ENCODE peak calls at places on chromosomes 7 and 10, in seven cellular contexts. B is heart right ventricle; Q is PC-9; L is HCT116; K is CD8-positive, alpha-beta T cell; N is pancreas; I is RWPE2. U is an unnamed sample. For H3K36me3, the result is how much of the 10 kb centered on the place peaks cover.

GRCh38 chr10:116729243-116729642 is 13.1 kb downstream of the HSPA12A start:
- DNase-seq in B (no peak), Q (no peak), L (no peak), K (no peak), N (no peak), I (no peak), U (peak)

GRCh38 chr10:92834981-92835380 is 13.3 kb upstream of the EXOC6 start:
- DNase-seq in B (no peak), Q (no peak), L (no peak), K (no peak), N (no peak), I (no peak), U (no peak)

GRCh38 chr7:36045275-36045674 is 107.8 kb upstream of the EEPD1 start:
- DNase-seq in B (no peak), Q (no peak), L (no peak), K (no peak), N (no peak), I (no peak), U (no peak)

GRCh38 chr10:12869427-12869826 is 132.1 kb downstream of the CCDC3 start:
- DNase-seq in B (no peak), Q (no peak), L (no peak), K (no peak), N (no peak), I (no peak), U (no peak)

GRCh38 chr7:149196705-149197171 is 1.4 kb downstream of the ZNF282 start:
- DNase-seq in B (no peak), Q (peak), L (no peak), K (no peak), N (no peak), I (no peak), U (no peak)

GRCh38 chr10:98067165-98067564 is 36.7 kb upstream of the CRTAC1 start:
- DNase-seq in B (no peak), Q (no peak), L (no peak), K (no peak), N (no peak), I (no peak), U (no peak)

GRCh38 chr10:128540806-128541739 is 414.9 kb upstream of the MKI67 start:
- DNase-seq in B (peak), Q (no peak), L (no peak), K (no peak), N (no peak), I (no peak), U (peak)

GRCh38 chr7:27165089-27165654 is at the start of gene HOXA9:
- DNase-seq in B (no peak), Q (no peak), L (peak), K (no peak), N (no peak), I (peak), U (peak)

GRCh38 chr7:71237945-71238344 is 106.0 kb downstream of the GALNT17 start:
- DNase-seq in B (peak), Q (no peak), L (no peak), K (no peak), N (no peak), I (no peak), U (no peak)

GRCh38 chr7:134351424-134351823 is 34.7 kb upstream of the SLC35B4 start:
- DNase-seq in B (no peak), Q (no peak), L (no peak), K (no peak), N (no peak), I (no peak), U (no peak)

GRCh38 chr7:5773661-5774086 is 7.8 kb downstream of the RNF216 start:
- DNase-seq in B (no peak), Q (peak), L (peak), K (no peak), N (no peak), I (no peak), U (peak)

GRCh38 chr7:44275146-44275545 is 50.2 kb downstream of the CAMK2B start:
- DNase-seq in B (no peak), Q (no peak), L (no peak), K (no peak), N (no peak), I (peak), U (no peak)

GRCh38 chr7:150341263-150342118 is at the start of gene RARRES2:
- DNase-seq in B (peak), Q (no peak), L (no peak), K (no peak), N (peak), I (no peak), U (peak)

GRCh38 chr10:86225098-86225782 is 141.4 kb downstream of the GRID1 start:
- DNase-seq in B (no peak), Q (no peak), L (no peak), K (no peak), N (no peak), I (no peak), U (no peak)

GRCh38 chr10:124539935-124540641 is 78.5 kb downstream of the LHPP start:
- DNase-seq in B (peak), Q (no peak), L (no peak), K (peak), N (no peak), I (no peak), U (no peak)

GRCh38 chr7:72321081-72321480 is 91.1 kb downstream of the CALN1 start:
- DNase-seq in B (no peak), Q (no peak), L (no peak), K (no peak), N (no peak), I (no peak), U (no peak)

GRCh38 chr10:59839576-59839975 is 66.8 kb downstream of the CCDC6 start:
- DNase-seq in B (no peak), Q (no peak), L (no peak), K (no peak), N (no peak), I (no peak), U (no peak)

GRCh38 chr7:20241491-20242261 is 24.5 kb upstream of the MACC1 start:
- DNase-seq in B (no peak), Q (no peak), L (no peak), K (no peak), N (no peak), I (no peak), U (no peak)

GRCh38 chr10:79019961-79020491 is 48.7 kb upstream of the ZMIZ1 start:
- DNase-seq in B (peak), Q (no peak), L (no peak), K (no peak), N (no peak), I (peak), U (peak)

GRCh38 chr7:44767134-44767911 is 18.7 kb downstream of the ZMIZ2 start:
- DNase-seq in B (no peak), Q (peak), L (no peak), K (no peak), N (no peak), I (no peak), U (no peak)

GRCh38 chr10:97334370-97335175 is at the start of gene FRAT2:
- DNase-seq in B (peak), Q (peak), L (peak), K (peak), N (peak), I (peak), U (peak)

GRCh38 chr10:4008676-4009382 is 223.8 kb upstream of the KLF6 start:
- DNase-seq in B (no peak), Q (no peak), L (no peak), K (no peak), N (no peak), I (no peak), U (no peak)
- TF ChIP-seq CTCF in B (no peak), Q (no peak), L (no peak), K (no peak), N (no peak), I (no peak), U (no peak)

GRCh38 chr10:68346774-68347173 is 14.0 kb upstream of the PBLD start:
- DNase-seq in B (no peak), Q (no peak), L (no peak), K (no peak), N (no peak), I (no peak), U (no peak)
- H3K36me3 ChIP-seq in B (under half), Q (under half), L (under half), K (under half), N (under half), I (half or more), U (half or more)

DNA sequence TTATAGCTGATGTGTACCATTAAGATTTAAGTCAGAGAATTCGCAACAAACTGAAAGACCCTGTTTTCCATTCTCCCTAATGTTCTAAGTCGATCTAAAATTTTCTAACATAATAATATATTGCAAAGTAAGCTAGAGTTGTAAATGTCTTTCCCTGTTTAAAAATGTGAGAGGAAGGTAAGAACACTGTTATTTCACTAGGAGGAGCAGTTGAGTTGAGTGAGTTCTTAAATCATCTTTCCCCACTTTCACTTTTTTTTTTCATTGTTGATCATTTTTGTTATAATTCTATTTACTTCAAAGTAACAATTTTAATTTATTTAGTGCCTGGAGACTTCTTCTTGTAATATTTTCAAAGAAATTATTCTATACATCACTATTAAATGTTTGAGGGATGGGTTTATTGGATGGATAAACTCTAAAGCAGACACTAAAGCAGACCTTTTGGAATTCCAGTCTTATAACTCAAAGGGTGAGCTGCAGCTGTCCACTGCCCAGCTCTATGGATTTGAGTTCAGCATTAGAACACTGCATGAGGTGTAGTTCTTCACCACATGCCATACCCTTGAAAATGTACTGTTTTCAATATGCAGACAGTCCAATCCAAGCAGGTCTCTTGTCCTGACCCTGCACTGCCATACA is 181.3 kb upstream of the FZD1 start:
- DNase-seq in B (no peak), Q (no peak), L (no peak), K (no peak), N (no peak), I (no peak), U (no peak)
- TF ChIP-seq CTCF in B (peak), Q (peak), L (peak), K (peak), N (peak), I (peak), U (peak)

DNA sequence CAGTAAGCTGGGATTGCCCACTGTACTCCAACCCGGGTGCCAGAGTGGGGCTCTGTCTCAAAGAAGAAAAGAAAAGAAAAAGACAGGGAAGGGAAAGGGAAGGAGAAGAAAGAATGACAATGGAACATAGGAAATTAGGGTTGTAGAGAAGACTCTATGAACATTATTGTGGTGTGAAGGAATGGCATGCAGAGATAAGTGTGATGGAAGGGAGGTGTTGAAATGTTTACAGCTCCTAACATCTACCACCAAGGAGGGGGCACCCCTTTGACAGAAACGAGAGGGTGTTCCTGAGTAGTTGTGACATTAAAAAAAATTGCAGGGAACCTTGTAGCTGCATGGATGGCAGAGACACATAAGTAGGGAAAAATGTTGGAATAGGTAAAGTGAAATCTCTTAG is 27.5 kb downstream of the AUTS2 start:
- DNase-seq in B (no peak), Q (no peak), L (no peak), K (no peak), N (no peak), I (no peak), U (no peak)
- H3K36me3 ChIP-seq in B (under half), Q (under half), L (under half), K (under half), N (under half), I (under half), U (under half)

GRCh38 chr7:102047167-102047566 is 229.7 kb downstream of the CUX1 start:
- DNase-seq in B (no peak), Q (no peak), L (no peak), K (no peak), N (no peak), I (no peak), U (no peak)

GRCh38 chr7:102055181-102055976 is 231.3 kb upstream of the SH2B2 start:
- DNase-seq in B (no peak), Q (no peak), L (no peak), K (no peak), N (no peak), I (no peak), U (no peak)

GRCh38 chr7:102049765-102050164 is 232.3 kb downstream of the CUX1 start:
- DNase-seq in B (no peak), Q (no peak), L (no peak), K (no peak), N (no peak), I (no peak), U (no peak)

GRCh38 chr7:102046373-102047117 is 229.1 kb downstream of the CUX1 start:
- DNase-seq in B (no peak), Q (no peak), L (no peak), K (no peak), N (no peak), I (no peak), U (no peak)

GRCh38 chr7:102050864-102051460 is 233.5 kb downstream of the CUX1 start:
- DNase-seq in B (no peak), Q (no peak), L (no peak), K (no peak), N (no peak), I (no peak), U (no peak)
- TF ChIP-seq CTCF in B (no peak), Q (no peak), L (no peak), K (no peak), N (no peak), I (no peak), U (no peak)

GRCh38 chr7:107981466-107981865 is 21.5 kb downstream of the LAMB1 start:
- DNase-seq in B (no peak), Q (no peak), L (no peak), K (no peak), N (no peak), I (no peak), U (no peak)

GRCh38 chr7:107976620-107977019 is 26.3 kb downstream of the LAMB1 start:
- DNase-seq in B (no peak), Q (no peak), L (no peak), K (no peak), N (no peak), I (no peak), U (no peak)

GRCh38 chr7:107980671-107981190 is 22.2 kb downstream of the LAMB1 start:
- DNase-seq in B (no peak), Q (no peak), L (no peak), K (no peak), N (no peak), I (no peak), U (no peak)

GRCh38 chr7:107980171-107980570 is 22.8 kb downstream of the LAMB1 start:
- DNase-seq in B (no peak), Q (no peak), L (no peak), K (no peak), N (no peak), I (no peak), U (no peak)

GRCh38 chr7:107978815-107979408 is 24.0 kb downstream of the LAMB1 start:
- DNase-seq in B (no peak), Q (no peak), L (no peak), K (no peak), N (no peak), I (no peak), U (no peak)
- H3K36me3 ChIP-seq in B (under half), Q (under half), L (under half), K (under half), N (under half), I (half or more), U (half or more)

GRCh38 chr7:99493823-99494222 is 6.3 kb downstream of the ZNF394 start:
- DNase-seq in B (no peak), Q (no peak), L (no peak), K (no peak), N (no peak), I (no peak), U (no peak)

GRCh38 chr7:99485094-99485493 is 12.4 kb downstream of the ZNF789 start:
- DNase-seq in B (no peak), Q (no peak), L (no peak), K (no peak), N (no peak), I (no peak), U (no peak)

GRCh38 chr7:99490878-99491277 is 9.2 kb downstream of the ZNF394 start:
- DNase-seq in B (no peak), Q (no peak), L (no peak), K (no peak), N (no peak), I (no peak), U (no peak)

DNA sequence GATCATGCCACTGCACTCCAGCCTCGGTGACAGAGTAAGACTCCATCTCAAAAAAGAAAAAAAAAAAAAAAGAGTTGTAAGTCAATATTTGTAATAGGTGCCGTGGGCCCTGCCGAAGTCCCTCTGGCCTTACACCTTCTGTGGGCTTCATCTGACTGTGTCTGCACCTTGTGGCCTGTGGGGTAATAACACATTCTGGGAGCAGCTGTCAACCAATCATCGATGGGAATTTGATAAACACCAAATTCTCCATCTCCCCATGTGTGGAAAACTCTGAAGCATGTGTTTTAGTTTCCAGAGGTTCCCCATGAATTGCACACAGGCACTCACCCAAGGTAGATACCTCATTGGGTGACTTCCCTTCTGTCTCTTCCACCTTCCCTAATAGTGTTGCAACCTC is 10.8 kb downstream of the ZNF394 start:
- DNase-seq in B (no peak), Q (no peak), L (no peak), K (no peak), N (no peak), I (no peak), U (no peak)
- TF ChIP-seq CTCF in B (no peak), Q (no peak), L (no peak), K (no peak), N (no peak), I (no peak), U (no peak)